ENCODE peak calls at places on chromosomes 13 and 19, in eight cellular contexts. One of them, this sample, is unnamed.

GRCh38 chr13:39362652-39363390 is 240.2 kb downstream of the LHFPL6 start:
- DNase-seq in activated naive CD4-positive, alpha-beta T cell treated with anti-CD3 and anti-CD28 coated beads for 36 hours: no peak
- DNase-seq in activated CD4-positive, alpha-beta T cell treated with anti-CD3 and anti-CD28 coated beads for 24 hours: no peak
- DNase-seq in GM12864: no peak
- DNase-seq in H9: no peak
- DNase-seq in hepatic stellate cell: no peak
- DNase-seq in HS-27A: no peak
- DNase-seq in tibial artery: no peak
- DNase-seq in this sample: no peak

GRCh38 chr19:46944918-46945628 is 74.6 kb upstream of the NPAS1 start:
- DNase-seq in hepatic stellate cell: peak
- DNase-seq in activated naive CD4-positive, alpha-beta T cell treated with anti-CD3 and anti-CD28 coated beads for 36 hours: no peak
- DNase-seq in tibial artery: peak
- DNase-seq in H9: peak
- DNase-seq in GM12864: no peak
- DNase-seq in HS-27A: no peak
- DNase-seq in activated CD4-positive, alpha-beta T cell treated with anti-CD3 and anti-CD28 coated beads for 24 hours: no peak
- DNase-seq in this sample: no peak

GRCh38 chr19:11008111-11008510 is 47.3 kb downstream of the SMARCA4 start:
- DNase-seq in H9: no peak
- DNase-seq in HS-27A: no peak
- DNase-seq in activated CD4-positive, alpha-beta T cell treated with anti-CD3 and anti-CD28 coated beads for 24 hours: no peak
- DNase-seq in tibial artery: no peak
- DNase-seq in activated naive CD4-positive, alpha-beta T cell treated with anti-CD3 and anti-CD28 coated beads for 36 hours: no peak
- DNase-seq in hepatic stellate cell: no peak
- DNase-seq in GM12864: no peak
- DNase-seq in this sample: no peak

GRCh38 chr13:97574926-97575325 is 141.0 kb downstream of the RAP2A start:
- DNase-seq in GM12864: no peak
- DNase-seq in activated CD4-positive, alpha-beta T cell treated with anti-CD3 and anti-CD28 coated beads for 24 hours: no peak
- DNase-seq in activated naive CD4-positive, alpha-beta T cell treated with anti-CD3 and anti-CD28 coated beads for 36 hours: peak
- DNase-seq in H9: peak
- DNase-seq in tibial artery: no peak
- DNase-seq in HS-27A: no peak
- DNase-seq in hepatic stellate cell: peak
- DNase-seq in this sample: no peak

GRCh38 chr19:23823952-23824389 is 65.3 kb upstream of the ZNF681 start:
- DNase-seq in GM12864: peak
- DNase-seq in hepatic stellate cell: no peak
- DNase-seq in activated CD4-positive, alpha-beta T cell treated with anti-CD3 and anti-CD28 coated beads for 24 hours: no peak
- DNase-seq in H9: peak
- DNase-seq in HS-27A: no peak
- DNase-seq in activated naive CD4-positive, alpha-beta T cell treated with anti-CD3 and anti-CD28 coated beads for 36 hours: peak
- DNase-seq in tibial artery: no peak
- DNase-seq in this sample: no peak

GRCh38 chr13:46045424-46045823 is 7.1 kb downstream of the ZC3H13 start:
- DNase-seq in tibial artery: no peak
- DNase-seq in GM12864: no peak
- DNase-seq in activated CD4-positive, alpha-beta T cell treated with anti-CD3 and anti-CD28 coated beads for 24 hours: no peak
- DNase-seq in hepatic stellate cell: no peak
- DNase-seq in H9: no peak
- DNase-seq in activated naive CD4-positive, alpha-beta T cell treated with anti-CD3 and anti-CD28 coated beads for 36 hours: no peak
- DNase-seq in HS-27A: no peak
- DNase-seq in this sample: no peak

GRCh38 chr19:5358173-5358800 is 17.7 kb upstream of the PTPRS start:
- DNase-seq in HS-27A: no peak
- DNase-seq in tibial artery: no peak
- DNase-seq in hepatic stellate cell: no peak
- DNase-seq in activated naive CD4-positive, alpha-beta T cell treated with anti-CD3 and anti-CD28 coated beads for 36 hours: no peak
- DNase-seq in H9: no peak
- DNase-seq in GM12864: no peak
- DNase-seq in activated CD4-positive, alpha-beta T cell treated with anti-CD3 and anti-CD28 coated beads for 24 hours: no peak
- DNase-seq in this sample: no peak

GRCh38 chr19:1169921-1170885 is 3.9 kb downstream of the SBNO2 start:
- DNase-seq in HS-27A: no peak
- DNase-seq in activated naive CD4-positive, alpha-beta T cell treated with anti-CD3 and anti-CD28 coated beads for 36 hours: no peak
- DNase-seq in tibial artery: no peak
- DNase-seq in activated CD4-positive, alpha-beta T cell treated with anti-CD3 and anti-CD28 coated beads for 24 hours: no peak
- DNase-seq in H9: no peak
- DNase-seq in hepatic stellate cell: no peak
- DNase-seq in GM12864: no peak
- DNase-seq in this sample: no peak

GRCh38 chr13:114076329-114076761 is 56.1 kb downstream of the RASA3 start:
- DNase-seq in hepatic stellate cell: no peak
- DNase-seq in activated naive CD4-positive, alpha-beta T cell treated with anti-CD3 and anti-CD28 coated beads for 36 hours: no peak
- DNase-seq in H9: no peak
- DNase-seq in activated CD4-positive, alpha-beta T cell treated with anti-CD3 and anti-CD28 coated beads for 24 hours: no peak
- DNase-seq in HS-27A: no peak
- DNase-seq in GM12864: no peak
- DNase-seq in tibial artery: peak
- DNase-seq in this sample: no peak

GRCh38 chr19:15696654-15697194 is 23.8 kb downstream of the CYP4F12 start:
- DNase-seq in HS-27A: no peak
- DNase-seq in GM12864: no peak
- DNase-seq in H9: no peak
- DNase-seq in hepatic stellate cell: no peak
- DNase-seq in activated CD4-positive, alpha-beta T cell treated with anti-CD3 and anti-CD28 coated beads for 24 hours: no peak
- DNase-seq in activated naive CD4-positive, alpha-beta T cell treated with anti-CD3 and anti-CD28 coated beads for 36 hours: no peak
- DNase-seq in tibial artery: no peak
- DNase-seq in this sample: no peak

GRCh38 chr13:109652536-109652935 is 133.8 kb downstream of the IRS2 start:
- DNase-seq in activated CD4-positive, alpha-beta T cell treated with anti-CD3 and anti-CD28 coated beads for 24 hours: no peak
- DNase-seq in hepatic stellate cell: no peak
- DNase-seq in H9: no peak
- DNase-seq in tibial artery: no peak
- DNase-seq in HS-27A: no peak
- DNase-seq in GM12864: no peak
- DNase-seq in activated naive CD4-positive, alpha-beta T cell treated with anti-CD3 and anti-CD28 coated beads for 36 hours: no peak
- DNase-seq in this sample: no peak

GRCh38 chr13:95842898-95843297 is 166.0 kb downstream of the DNAJC3 start:
- DNase-seq in HS-27A: no peak
- DNase-seq in tibial artery: no peak
- DNase-seq in GM12864: no peak
- DNase-seq in H9: no peak
- DNase-seq in activated CD4-positive, alpha-beta T cell treated with anti-CD3 and anti-CD28 coated beads for 24 hours: no peak
- DNase-seq in hepatic stellate cell: no peak
- DNase-seq in activated naive CD4-positive, alpha-beta T cell treated with anti-CD3 and anti-CD28 coated beads for 36 hours: no peak
- DNase-seq in this sample: no peak

GRCh38 chr19:3821857-3822364 is 35.7 kb upstream of the MATK start:
- DNase-seq in tibial artery: peak
- DNase-seq in HS-27A: no peak
- DNase-seq in H9: peak
- DNase-seq in activated naive CD4-positive, alpha-beta T cell treated with anti-CD3 and anti-CD28 coated beads for 36 hours: peak
- DNase-seq in activated CD4-positive, alpha-beta T cell treated with anti-CD3 and anti-CD28 coated beads for 24 hours: peak
- DNase-seq in hepatic stellate cell: peak
- DNase-seq in GM12864: no peak
- DNase-seq in this sample: peak

GRCh38 chr13:90594694-90595093 is 752.8 kb upstream of the MIR17HG start:
- DNase-seq in HS-27A: peak
- DNase-seq in hepatic stellate cell: no peak
- DNase-seq in activated naive CD4-positive, alpha-beta T cell treated with anti-CD3 and anti-CD28 coated beads for 36 hours: no peak
- DNase-seq in activated CD4-positive, alpha-beta T cell treated with anti-CD3 and anti-CD28 coated beads for 24 hours: no peak
- DNase-seq in H9: no peak
- DNase-seq in tibial artery: no peak
- DNase-seq in GM12864: no peak
- DNase-seq in this sample: no peak

GRCh38 chr13:83839158-83839557 is 43.1 kb downstream of the SLITRK1 start:
- DNase-seq in HS-27A: no peak
- DNase-seq in activated naive CD4-positive, alpha-beta T cell treated with anti-CD3 and anti-CD28 coated beads for 36 hours: no peak
- DNase-seq in activated CD4-positive, alpha-beta T cell treated with anti-CD3 and anti-CD28 coated beads for 24 hours: no peak
- DNase-seq in tibial artery: no peak
- DNase-seq in H9: no peak
- DNase-seq in hepatic stellate cell: no peak
- DNase-seq in GM12864: no peak
- DNase-seq in this sample: no peak

GRCh38 chr19:5916201-5916708 is 2.2 kb downstream of the CAPS start:
- DNase-seq in GM12864: no peak
- DNase-seq in H9: no peak
- DNase-seq in hepatic stellate cell: no peak
- DNase-seq in activated naive CD4-positive, alpha-beta T cell treated with anti-CD3 and anti-CD28 coated beads for 36 hours: no peak
- DNase-seq in activated CD4-positive, alpha-beta T cell treated with anti-CD3 and anti-CD28 coated beads for 24 hours: no peak
- DNase-seq in HS-27A: no peak
- DNase-seq in tibial artery: no peak
- DNase-seq in this sample: no peak

GRCh38 chr19:55062735-55063491 is at the start of gene RDH13:
- DNase-seq in tibial artery: peak
- DNase-seq in hepatic stellate cell: peak
- DNase-seq in activated CD4-positive, alpha-beta T cell treated with anti-CD3 and anti-CD28 coated beads for 24 hours: peak
- DNase-seq in HS-27A: no peak
- DNase-seq in activated naive CD4-positive, alpha-beta T cell treated with anti-CD3 and anti-CD28 coated beads for 36 hours: peak
- DNase-seq in GM12864: peak
- DNase-seq in H9: peak
- DNase-seq in this sample: peak

GRCh38 chr19:916645-917322 is 349 bp upstream of the KISS1R start:
- DNase-seq in tibial artery: no peak
- DNase-seq in HS-27A: no peak
- DNase-seq in hepatic stellate cell: no peak
- DNase-seq in H9: peak
- DNase-seq in activated CD4-positive, alpha-beta T cell treated with anti-CD3 and anti-CD28 coated beads for 24 hours: no peak
- DNase-seq in GM12864: no peak
- DNase-seq in activated naive CD4-positive, alpha-beta T cell treated with anti-CD3 and anti-CD28 coated beads for 36 hours: peak
- DNase-seq in this sample: no peak

GRCh38 chr13:50829896-50830295 is 13.6 kb downstream of the DLEU7 start:
- DNase-seq in tibial artery: no peak
- DNase-seq in HS-27A: no peak
- DNase-seq in H9: no peak
- DNase-seq in GM12864: no peak
- DNase-seq in activated CD4-positive, alpha-beta T cell treated with anti-CD3 and anti-CD28 coated beads for 24 hours: no peak
- DNase-seq in activated naive CD4-positive, alpha-beta T cell treated with anti-CD3 and anti-CD28 coated beads for 36 hours: no peak
- DNase-seq in hepatic stellate cell: no peak
- DNase-seq in this sample: no peak

GRCh38 chr13:24161010-24161775 is 673 bp downstream of the SPATA13 start:
- DNase-seq in tibial artery: peak
- DNase-seq in GM12864: no peak
- DNase-seq in activated naive CD4-positive, alpha-beta T cell treated with anti-CD3 and anti-CD28 coated beads for 36 hours: peak
- DNase-seq in hepatic stellate cell: peak
- DNase-seq in activated CD4-positive, alpha-beta T cell treated with anti-CD3 and anti-CD28 coated beads for 24 hours: peak
- DNase-seq in H9: peak
- DNase-seq in HS-27A: no peak
- DNase-seq in this sample: peak